ENCODE peak calls at places on chromosomes 4 and X, in five cellular contexts. R is uterus, W is upper lobe of left lung, G is transverse colon, L is sigmoid colon. F is an unnamed sample.

GRCh38 chr4:108449139-108449538 is 171.2 kb upstream of the RPL34 start:
- DNase-seq in L (no peak), W (no peak), G (no peak), R (no peak), F (no peak)

GRCh38 chrX:13334491-13334890 is 14.6 kb upstream of the ATXN3L start:
- DNase-seq in W (no peak), R (no peak), G (no peak), L (no peak), F (no peak)

GRCh38 chr4:54959656-54960055 is 165.7 kb downstream of the KDR start:
- DNase-seq in W (no peak), R (no peak), L (no peak), G (no peak), F (no peak)

GRCh38 chr4:1466034-1466960 is 60.1 kb upstream of the NKX1-1 start:
- DNase-seq in R (no peak), G (no peak), W (no peak), L (no peak), F (peak)

GRCh38 chrX:69496143-69496542 is 8.0 kb upstream of the NALF2 start:
- DNase-seq in L (no peak), G (no peak), W (no peak), R (no peak), F (no peak)

GRCh38 chr4:131063878-131064277 is 1967.9 kb downstream of the C4orf33 start:
- DNase-seq in W (no peak), G (no peak), R (no peak), L (no peak), F (no peak)

GRCh38 chr4:124139044-124139443 is 573.5 kb downstream of the ANKRD50 start:
- DNase-seq in R (no peak), W (no peak), G (no peak), L (no peak), F (no peak)

GRCh38 chr4:148076964-148077363 is 345.1 kb downstream of the ARHGAP10 start:
- DNase-seq in R (no peak), L (no peak), W (no peak), G (no peak), F (peak)

GRCh38 chr4:105605493-105605892 is 53.1 kb downstream of the ARHGEF38 start:
- DNase-seq in R (no peak), L (no peak), W (no peak), G (no peak), F (no peak)

GRCh38 chr4:183812567-183812966 is 92.5 kb upstream of the STOX2 start:
- DNase-seq in W (no peak), R (no peak), G (no peak), L (no peak), F (no peak)

GRCh38 chr4:8855781-8856245 is 15.8 kb downstream of the HMX1 start:
- DNase-seq in W (no peak), R (no peak), G (no peak), L (no peak), F (no peak)

GRCh38 chrX:20742106-20742505 is 475.4 kb upstream of the RPS6KA3 start:
- DNase-seq in W (no peak), R (no peak), L (no peak), G (no peak), F (no peak)

GRCh38 chrX:97524340-97524739 is 640.6 kb downstream of the RPA4 start:
- DNase-seq in G (no peak), W (no peak), R (no peak), L (no peak), F (no peak)

GRCh38 chr4:78938868-78939666 is at the start of gene PAQR3:
- DNase-seq in G (peak), R (peak), W (peak), L (peak), F (peak)
- TF ChIP-seq CTCF in G (no peak), R (no peak), W (peak), L (no peak), F (no peak)

GRCh38 chr4:74932832-74933561 is at the start of gene PARM1:
- DNase-seq in W (peak), G (peak), R (peak), L (peak), F (peak)
- TF ChIP-seq POLR2A in W (peak), G (peak), R (peak), L (no peak), F (no peak)

GRCh38 chrX:19513383-19513782 is 1.9 kb downstream of the MAP3K15 start:
- DNase-seq in R (no peak), L (no peak), G (no peak), W (peak), F (peak)

GRCh38 chrX:19512359-19512758 is 2.9 kb downstream of the MAP3K15 start:
- DNase-seq in R (no peak), L (no peak), W (no peak), G (no peak), F (peak)

GRCh38 chrX:19515615-19516105 is 352 bp upstream of the MAP3K15 start:
- DNase-seq in L (no peak), R (no peak), G (no peak), W (no peak), F (no peak)

GRCh38 chrX:19512961-19513360 is 2.3 kb downstream of the MAP3K15 start:
- DNase-seq in L (no peak), R (no peak), W (no peak), G (no peak), F (no peak)

GRCh38 chrX:19514791-19515614 is at the start of gene MAP3K15:
- DNase-seq in G (peak), W (peak), R (no peak), L (no peak), F (peak)
- TF ChIP-seq CTCF in G (no peak), W (peak), R (no peak), L (peak), F (no peak)

DNA sequence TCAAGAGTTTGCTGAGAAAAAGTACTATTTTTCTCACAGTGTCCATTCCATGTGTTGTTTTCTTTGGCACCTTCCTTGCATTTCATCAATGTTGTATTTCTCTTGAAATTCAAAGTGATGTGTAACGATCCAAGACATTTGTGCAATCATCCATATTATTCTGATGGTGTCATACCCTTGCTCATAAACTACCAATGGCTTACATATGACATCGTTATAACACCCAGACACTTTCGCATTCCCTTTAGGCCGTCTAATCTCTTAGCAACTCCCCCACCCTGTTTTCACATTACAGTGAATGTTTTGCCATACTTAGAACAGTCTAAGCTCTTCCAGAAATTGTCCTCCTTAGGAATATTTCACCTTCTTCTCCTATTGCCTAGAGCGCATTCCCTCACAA is 1779.0 kb downstream of the PCDH7 start:
- DNase-seq in G (no peak), W (no peak), R (no peak), L (no peak), F (no peak)
- TF ChIP-seq POLR2A in G (no peak), W (no peak), R (no peak), L (no peak), F (no peak)

GRCh38 chrX:154476821-154477220 is 2.3 kb downstream of the LAGE3 start:
- DNase-seq in G (no peak), L (no peak), R (no peak), W (no peak), F (no peak)
- TF ChIP-seq CTCF in G (no peak), L (no peak), R (no peak), W (no peak), F (no peak)

GRCh38 chr4:170026253-170026991 is at the start of gene MFAP3L:
- DNase-seq in R (peak), L (peak), G (peak), W (peak), F (peak)
- TF ChIP-seq POLR2A in R (peak), L (no peak), G (peak), W (peak), F (no peak)

DNA sequence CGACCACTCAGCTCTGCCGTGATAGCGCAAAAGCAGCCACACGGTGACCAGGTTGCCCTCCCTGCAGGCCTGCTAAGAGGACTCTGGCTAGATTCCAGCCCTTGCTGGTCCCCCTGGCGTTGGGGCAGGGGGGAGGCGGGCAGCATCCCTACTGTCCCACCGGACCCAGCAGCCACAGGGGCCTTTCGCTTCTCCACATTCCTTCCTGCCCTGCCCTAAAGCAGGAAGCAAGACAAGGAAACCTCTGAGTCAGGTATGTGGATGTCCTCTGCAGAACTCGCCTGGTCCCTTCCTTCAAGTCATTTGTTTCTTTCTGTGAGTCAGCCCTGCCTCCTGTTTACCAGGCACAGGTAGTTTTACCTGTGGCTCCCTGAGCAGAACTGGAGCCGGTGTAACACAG is 60.2 kb upstream of the CLDN34 start:
- DNase-seq in R (no peak), W (no peak), L (no peak), G (no peak), F (no peak)
- TF ChIP-seq CTCF in R (no peak), W (no peak), L (no peak), G (no peak), F (no peak)

DNA sequence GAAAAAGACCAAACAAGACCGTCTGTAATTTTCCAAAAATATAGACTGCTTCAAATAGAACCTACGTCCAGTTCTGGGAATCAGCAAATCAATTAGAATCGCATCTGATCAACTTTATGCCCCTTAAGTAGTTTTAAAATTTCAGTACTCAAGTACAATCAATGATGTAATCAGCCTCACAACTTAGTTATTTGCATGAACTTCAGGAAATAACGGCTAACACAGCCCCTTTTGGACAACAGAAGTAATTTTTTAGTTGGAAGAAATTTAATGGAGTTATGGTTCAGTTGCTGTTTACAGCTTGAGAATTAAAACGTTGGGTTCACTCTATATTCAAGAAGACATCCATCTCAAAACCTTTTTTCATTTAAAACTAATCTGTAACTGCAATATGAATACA is 1.1 kb downstream of the TAPT1 start:
- DNase-seq in G (no peak), L (no peak), W (no peak), R (no peak), F (no peak)
- TF ChIP-seq POLR2A in G (no peak), L (no peak), W (no peak), R (no peak), F (no peak)

DNA sequence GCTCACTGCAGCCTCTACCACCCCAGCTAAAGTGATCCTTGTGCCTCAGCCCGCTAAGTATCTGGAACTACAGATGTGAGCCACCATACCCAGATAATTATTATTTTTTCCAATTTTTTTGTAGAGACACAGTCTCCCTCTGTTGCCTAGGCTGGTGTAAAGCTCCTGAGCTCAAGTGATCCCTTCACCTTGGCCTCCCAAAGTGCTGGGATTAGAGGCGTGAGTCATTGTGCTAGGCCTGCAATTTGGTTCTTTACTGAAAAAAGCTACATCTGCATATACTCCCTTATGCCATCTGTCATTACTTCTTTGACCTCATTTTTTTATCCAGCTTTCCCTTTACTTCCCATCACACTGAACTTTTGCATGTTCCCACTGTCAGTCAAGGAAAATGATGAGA is 2012.4 kb upstream of the IGFBP7 start:
- DNase-seq in L (no peak), W (no peak), G (no peak), R (no peak), F (no peak)
- TF ChIP-seq CTCF in L (no peak), W (no peak), G (no peak), R (no peak), F (no peak)

GRCh38 chr4:175542787-175543186 is 269.3 kb downstream of the GPM6A start:
- DNase-seq in G (no peak), L (no peak), R (no peak), W (no peak), F (no peak)
- TF ChIP-seq POLR2A in G (no peak), L (no peak), R (no peak), W (no peak), F (no peak)